ENCODE peak calls at places on chromosomes 5 and 9, in four cellular contexts. N, F, B and V are unnamed samples.

GRCh38 chr5:151741678-151742423 is 16.6 kb downstream of the ATOX1 start:
- DNase-seq in B (no peak), F (no peak), N (no peak), V (no peak)

GRCh38 chr5:119016125-119016774 is 27.9 kb upstream of the DTWD2 start:
- DNase-seq in N (no peak), F (no peak), B (no peak), V (no peak)

GRCh38 chr5:17314907-17315471 is 97.6 kb downstream of the BASP1 start:
- DNase-seq in N (no peak), F (no peak), B (no peak), V (no peak)

GRCh38 chr9:98248737-98249474 is 6.5 kb downstream of the TBC1D2 start:
- DNase-seq in B (peak), F (peak), N (no peak), V (no peak)

GRCh38 chr9:133003671-133004090 is 25.2 kb downstream of the GFI1B start:
- DNase-seq in F (no peak), N (no peak), B (no peak), V (no peak)

GRCh38 chr9:3138236-3139229 is 294.6 kb upstream of the PUM3 start:
- DNase-seq in N (no peak), B (no peak), F (no peak), V (no peak)

GRCh38 chr5:2691530-2691929 is 59.9 kb downstream of the IRX2 start:
- DNase-seq in N (no peak), B (no peak), F (no peak), V (no peak)

GRCh38 chr5:151222769-151223446 is 984 bp downstream of the CCDC69 start:
- DNase-seq in F (no peak), B (no peak), N (peak), V (peak)

GRCh38 chr9:73054091-73054490 is 97.6 kb upstream of the ANXA1 start:
- DNase-seq in N (no peak), F (no peak), B (no peak), V (no peak)

GRCh38 chr5:166267907-166268306 is 2023.5 kb upstream of the WWC1 start:
- DNase-seq in B (no peak), N (no peak), F (no peak), V (no peak)

GRCh38 chr5:102589661-102590060 is 90.9 kb upstream of the SLCO6A1 start:
- DNase-seq in B (no peak), N (no peak), F (no peak), V (no peak)

GRCh38 chr5:147170603-147171002 is 64.2 kb upstream of the STK32A start:
- DNase-seq in N (no peak), F (no peak), B (no peak), V (no peak)
- TF ChIP-seq EP300 in N (no peak), F (no peak), B (no peak), V (no peak)

GRCh38 chr5:132419517-132420468 is 50.3 kb downstream of the SLC22A5 start:
- DNase-seq in N (peak), F (peak), B (peak), V (peak)
- H3K27ac ChIP-seq in N (no peak), F (peak), B (peak), V (no peak)

DNA sequence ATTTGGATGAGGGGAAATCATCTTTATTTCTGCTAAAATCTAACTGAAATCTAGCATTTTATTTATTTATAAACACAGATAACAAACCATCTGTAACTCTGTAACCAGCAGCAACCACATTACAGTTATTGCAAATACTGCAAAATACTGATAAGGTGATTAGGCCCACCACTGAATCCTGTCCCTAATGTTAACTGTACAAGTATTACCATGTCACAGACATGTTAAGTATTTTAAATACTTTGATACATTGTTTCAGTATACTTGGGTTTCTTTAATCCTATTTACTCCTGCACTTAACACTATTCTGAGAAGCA is 22.2 kb downstream of the RNF130 start:
- DNase-seq in B (no peak), N (no peak), F (no peak), V (no peak)
- TF ChIP-seq EP300 in B (no peak), N (no peak), F (no peak), V (no peak)

DNA sequence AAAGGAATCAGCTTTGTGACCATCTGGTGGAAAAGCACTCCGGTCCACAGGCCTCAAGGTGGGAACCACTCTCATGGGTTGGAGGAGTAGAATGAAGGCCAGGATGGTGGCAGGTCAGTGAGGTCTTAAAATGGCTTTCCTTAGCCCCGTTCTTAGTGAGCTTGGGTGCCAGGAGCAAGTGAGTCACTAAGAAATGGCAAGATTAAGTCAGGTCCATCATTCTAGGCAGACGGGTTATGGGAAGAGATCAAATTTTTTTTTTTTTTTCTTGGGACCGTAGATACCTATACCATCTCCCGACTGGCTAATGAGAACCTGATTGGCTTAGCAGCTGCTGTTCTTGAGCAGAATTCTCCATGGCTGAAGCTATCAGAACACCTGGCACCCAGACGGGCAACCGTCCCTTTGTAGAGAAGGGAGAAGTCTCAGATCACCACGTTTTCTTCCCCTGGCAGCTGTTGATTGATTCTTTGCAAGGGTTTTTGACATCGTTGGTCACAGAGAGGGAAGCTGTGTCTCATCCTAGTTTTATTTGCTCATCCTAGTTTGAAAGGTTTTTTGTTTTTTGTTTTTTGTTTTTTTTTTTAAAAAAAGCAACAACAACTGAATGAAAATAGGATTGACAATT is 78.5 kb downstream of the AOPEP start:
- DNase-seq in B (no peak), F (no peak), N (no peak), V (no peak)
- H3K27ac ChIP-seq in B (peak), F (peak), N (no peak), V (peak)

GRCh38 chr9:34522971-34523797 is at the start of gene ENHO:
- DNase-seq in B (peak), N (peak), F (peak), V (peak)

GRCh38 chr9:34520505-34521385 is 2.0 kb downstream of the ENHO start:
- DNase-seq in F (no peak), B (no peak), N (no peak), V (no peak)

GRCh38 chr9:34521406-34522045 is 1.3 kb downstream of the ENHO start:
- DNase-seq in N (no peak), B (no peak), F (no peak), V (no peak)

GRCh38 chr9:34524349-34524748 is 1.6 kb upstream of the ENHO start:
- DNase-seq in F (no peak), B (no peak), N (no peak), V (no peak)

DNA sequence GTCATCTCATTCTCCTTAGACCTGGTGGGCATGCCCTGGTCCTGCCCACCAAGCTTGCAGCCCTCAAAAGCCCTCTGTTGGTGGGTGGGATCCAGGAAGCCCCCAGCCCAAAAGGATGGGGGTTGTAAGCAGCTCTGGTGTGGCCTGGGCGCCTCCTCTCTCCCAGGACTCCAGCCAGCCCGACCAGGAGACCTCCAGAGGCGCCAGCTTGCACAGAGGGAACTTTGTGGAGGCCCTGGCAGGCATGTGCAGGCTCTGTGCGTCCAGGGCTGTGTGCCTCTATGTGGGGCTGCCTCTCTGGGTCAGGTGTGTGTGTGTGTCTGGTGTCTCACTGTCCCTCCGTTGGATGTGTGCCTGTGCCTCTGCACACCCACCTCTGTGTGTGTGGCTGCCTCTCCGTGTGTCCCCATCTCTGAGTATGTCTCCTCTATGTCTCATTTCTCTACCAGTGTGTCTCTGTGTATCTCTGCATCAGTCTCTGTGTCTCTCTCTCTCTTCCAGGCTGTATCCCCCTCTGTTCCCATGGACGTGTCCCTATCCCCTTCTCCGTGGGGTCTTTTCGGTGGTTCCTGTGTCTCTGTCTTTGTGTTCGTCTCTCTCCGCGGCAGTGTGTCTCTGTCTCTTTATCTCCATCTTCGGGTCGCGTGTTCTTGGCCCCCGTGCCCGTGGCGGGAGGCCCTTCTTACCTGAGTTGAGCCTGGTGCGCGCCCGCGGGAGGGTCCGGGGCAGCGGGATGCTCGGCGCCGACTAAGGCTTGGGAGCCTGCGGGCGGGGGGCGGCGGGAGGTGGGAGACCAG is 501 bp downstream of the ENHO start:
- DNase-seq in N (no peak), F (no peak), B (no peak), V (no peak)
- TF ChIP-seq EP300 in N (no peak), F (no peak), B (no peak), V (no peak)

DNA sequence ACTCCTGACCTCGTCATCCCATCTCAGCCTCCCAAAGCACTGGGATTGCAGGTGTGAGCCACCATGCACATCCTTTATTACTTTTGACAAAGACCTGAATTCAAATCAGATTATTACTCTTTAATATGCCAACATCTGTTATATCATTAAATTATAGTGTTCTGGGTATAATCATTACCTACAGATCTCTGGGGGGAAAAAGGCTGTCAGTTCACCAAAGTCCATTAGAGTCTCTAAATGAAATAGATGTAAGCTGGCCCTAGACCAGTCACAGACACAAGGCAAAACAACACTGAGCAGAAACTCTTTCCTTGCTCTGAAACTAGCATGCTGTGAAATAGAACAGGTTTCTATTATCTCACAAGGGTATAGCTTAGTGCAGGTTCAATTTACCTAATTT is 21.6 kb upstream of the TRIO start:
- DNase-seq in N (no peak), B (no peak), F (no peak), V (no peak)
- H3K27ac ChIP-seq in N (no peak), B (no peak), F (no peak), V (no peak)

DNA sequence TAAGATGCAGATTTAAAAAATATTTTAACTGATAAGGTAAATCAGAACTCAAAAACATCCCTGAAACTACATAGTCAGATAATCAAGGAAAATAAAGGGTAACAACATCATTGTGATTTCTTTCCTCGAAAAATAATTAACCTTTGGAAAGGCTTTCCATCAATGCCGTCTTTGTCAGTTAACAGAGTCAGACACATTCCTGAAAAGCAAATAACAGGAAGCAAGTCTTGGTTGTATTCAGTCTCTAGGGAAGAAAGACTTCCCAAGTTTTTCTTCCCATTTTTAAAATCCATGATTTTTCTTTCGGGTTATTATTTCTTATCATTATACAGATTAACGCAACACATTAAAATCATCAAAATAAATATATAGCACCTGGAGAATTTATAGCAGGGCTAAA is 256.4 kb upstream of the CDH6 start:
- DNase-seq in B (no peak), N (no peak), F (no peak), V (no peak)
- TF ChIP-seq EP300 in B (no peak), N (no peak), F (no peak), V (no peak)

DNA sequence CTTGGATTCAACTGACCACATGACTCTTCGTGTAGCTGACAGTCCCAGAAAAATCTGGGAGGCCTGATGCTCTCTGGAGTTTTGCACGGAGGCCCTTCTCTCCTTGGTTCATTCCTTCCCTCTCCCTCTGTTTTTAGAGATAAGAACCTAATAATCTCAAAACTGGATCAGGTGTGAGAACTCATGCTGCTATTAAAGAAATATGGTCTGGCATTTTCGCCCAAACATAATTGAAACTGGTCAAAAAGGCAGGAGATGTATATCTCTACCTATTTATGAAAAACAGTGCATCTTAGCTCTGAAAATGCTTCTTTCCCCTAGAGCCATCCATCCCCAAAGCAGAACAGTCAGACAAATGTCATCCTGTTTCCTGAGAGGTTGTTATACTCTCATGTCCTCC is 397.5 kb downstream of the PRELID2 start:
- DNase-seq in F (no peak), B (no peak), N (no peak), V (no peak)
- H3K27ac ChIP-seq in F (no peak), B (no peak), N (no peak), V (no peak)

GRCh38 chr5:150129813-150130492 is 25.7 kb downstream of the PDGFRB start:
- DNase-seq in F (peak), B (peak), N (peak), V (peak)
- TF ChIP-seq EP300 in F (no peak), B (no peak), N (no peak), V (no peak)